ENCODE peak calls at places on chromosome 19, in four cellular contexts. U, V, H and K are unnamed samples.
A peak's percentile ranks its signal among the peaks of the same experiment; 100 is the strongest.

GRCh38 chr19:6639439-6639838 is 30.5 kb downstream of the TNFSF14 start:
- DNase-seq in V (no peak), U (no peak), H (no peak), K (no peak)

GRCh38 chr19:48746738-48747575 is at the start of gene IZUMO1:
- DNase-seq in V (no peak), U (no peak), H (peak; percentile 87), K (peak; percentile 82)

GRCh38 chr19:48455908-48456562 is 661 bp downstream of the KCNJ14 start:
- DNase-seq in U (no peak), V (no peak), H (no peak), K (no peak)

GRCh38 chr19:4987692-4988370 is 18.9 kb downstream of the KDM4B start:
- DNase-seq in H (peak; percentile 51), U (no peak), V (no peak), K (no peak)

GRCh38 chr19:47362321-47362720 is 13.2 kb downstream of the DHX34 start:
- DNase-seq in V (no peak), H (no peak), U (no peak), K (no peak)

GRCh38 chr19:9917322-9917721 is 19.0 kb downstream of the OLFM2 start:
- DNase-seq in H (no peak), V (peak; percentile 12), U (peak; percentile 67), K (peak; percentile 51)

GRCh38 chr19:36420961-36421748 is 2.7 kb upstream of the ZFP82 start:
- DNase-seq in V (no peak), H (no peak), U (no peak), K (peak; percentile 13)

GRCh38 chr19:47646924-47647323 is 38.0 kb downstream of the BICRA start:
- DNase-seq in U (no peak), V (no peak), H (no peak), K (no peak)

GRCh38 chr19:4089400-4089908 is 22.8 kb upstream of the ZBTB7A start:
- DNase-seq in U (no peak), V (no peak), H (peak; percentile 70), K (no peak)

GRCh38 chr19:47036233-47036651 is 12.2 kb downstream of the TMEM160 start:
- DNase-seq in H (no peak), V (no peak), U (no peak), K (peak; percentile 41)

GRCh38 chr19:290539-291521 is at the start of gene PLPP2:
- DNase-seq in V (peak; percentile 88), H (peak; percentile 45), U (peak; percentile 21), K (peak; percentile 78)

GRCh38 chr19:35207391-35207871 is 21.1 kb downstream of the FAM187B start:
- DNase-seq in V (no peak), H (no peak), U (no peak), K (no peak)

DNA sequence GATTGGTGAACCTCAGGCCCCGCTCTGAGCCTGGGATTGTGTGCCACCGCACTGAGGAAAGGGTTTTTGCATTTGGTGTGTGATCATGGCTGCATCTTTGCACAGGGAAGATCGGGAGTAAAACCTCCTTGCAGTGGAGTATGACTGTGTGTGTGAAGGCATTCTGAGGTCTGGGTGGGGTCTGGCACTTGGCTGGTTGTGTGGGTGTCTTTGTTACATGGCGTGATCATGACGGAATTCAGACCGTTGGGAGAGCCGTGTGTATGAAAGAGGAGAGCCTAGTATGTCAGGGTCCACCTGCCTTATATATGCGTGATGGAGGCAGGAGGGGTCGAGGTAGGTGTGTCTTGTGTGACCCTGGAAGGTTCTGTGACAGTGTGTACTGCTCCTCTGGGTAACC is 740 bp upstream of the BEST2 start:
- DNase-seq in U (no peak), V (no peak), H (no peak), K (no peak)
- H3K4me3 ChIP-seq in U (no peak overlapping the region), V (no peak overlapping the region), H (no peak overlapping the region), K (no peak overlapping the region)

GRCh38 chr19:19240476-19240875 is 28.7 kb downstream of the NCAN start:
- DNase-seq in V (no peak), H (no peak), U (no peak), K (no peak)
- H3K4me3 ChIP-seq in V (no peak overlapping the region), H (no peak overlapping the region), U (no peak overlapping the region), K (no peak overlapping the region)

DNA sequence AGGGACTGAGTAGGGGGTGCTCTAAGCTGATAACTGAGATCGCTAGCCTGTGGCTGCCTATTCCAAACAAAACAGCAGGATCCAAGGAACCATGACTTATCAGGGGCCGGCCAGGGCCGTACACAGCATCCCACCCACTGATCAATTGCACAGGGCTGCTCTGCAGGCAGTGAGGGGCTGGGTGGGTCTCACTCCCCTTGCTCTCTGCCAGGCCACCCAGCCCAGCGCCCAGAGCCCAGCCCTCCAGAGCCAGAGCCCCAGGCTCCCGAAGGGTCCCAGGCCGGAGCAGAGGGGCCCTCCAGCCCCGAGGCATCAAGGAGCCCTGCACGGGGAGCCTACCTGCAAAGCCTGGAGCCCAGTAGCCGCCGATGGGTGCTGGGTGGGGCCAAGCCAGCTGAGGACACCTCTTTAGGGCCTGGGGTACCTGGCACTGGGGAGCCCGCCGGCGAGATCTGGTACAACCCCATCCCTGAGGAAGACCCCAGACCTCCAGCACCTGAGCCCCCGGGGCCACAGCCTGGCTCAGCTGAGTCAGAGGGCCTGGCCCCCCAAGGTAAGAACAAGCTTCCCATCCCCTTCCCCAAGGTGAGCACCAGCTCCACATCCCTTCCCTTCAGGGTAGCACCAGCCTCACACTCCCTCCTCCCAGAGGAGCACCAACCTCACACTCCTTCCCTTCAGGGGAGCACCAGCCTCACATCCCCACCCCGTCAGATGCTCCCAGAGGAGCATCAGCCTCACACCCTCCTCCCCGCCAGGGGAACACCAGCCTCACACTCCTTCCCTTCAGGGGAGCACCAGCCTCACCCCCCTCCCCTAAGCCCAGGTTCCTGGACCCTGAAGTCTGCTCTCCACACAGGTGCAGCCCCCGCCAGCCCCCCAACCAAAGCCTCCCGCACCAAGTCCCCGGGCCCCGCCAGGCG is 1.9 kb downstream of the SYDE1 start:
- DNase-seq in V (no peak), H (no peak), U (no peak), K (no peak)
- H3K4me3 ChIP-seq in V (no peak overlapping the region), H (peak overlapping the region; percentile 67), U (peak overlapping the region; percentile 97), K (no peak overlapping the region)

GRCh38 chr19:41426952-41427646 is at the start of gene B3GNT8:
- DNase-seq in V (peak; percentile 89), H (peak; percentile 87), U (no peak), K (peak; percentile 73)
- H3K4me3 ChIP-seq in V (peak within 1 kb of the TSS; percentile 31), H (peak within 1 kb of the TSS; percentile 64), U (no peak within 1 kb of the TSS), K (no peak within 1 kb of the TSS)

DNA sequence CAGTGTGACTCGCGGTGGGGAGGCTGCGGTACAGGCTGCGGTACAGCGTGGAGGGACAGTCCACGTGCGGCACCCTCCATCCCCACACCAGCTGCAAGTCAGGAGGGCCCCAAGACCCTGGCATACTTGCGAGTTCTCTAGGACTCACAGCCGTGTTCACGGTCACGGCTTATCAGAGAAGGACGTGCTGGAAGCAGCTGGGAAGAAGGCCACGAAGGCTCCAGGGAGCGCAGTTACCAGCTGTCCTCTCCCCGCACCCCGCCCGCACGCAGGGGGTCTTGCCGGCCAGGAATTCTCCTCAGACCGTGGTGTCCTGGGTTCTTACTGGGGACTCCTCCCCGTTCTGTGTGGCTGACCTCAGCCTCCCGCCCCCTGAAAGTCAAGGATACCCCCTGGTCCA is 6.2 kb downstream of the ZNF444 start:
- DNase-seq in V (no peak), U (no peak), H (no peak), K (peak; percentile 52)
- H3K4me3 ChIP-seq in V (no peak overlapping the region), U (no peak overlapping the region), H (no peak overlapping the region), K (no peak overlapping the region)

DNA sequence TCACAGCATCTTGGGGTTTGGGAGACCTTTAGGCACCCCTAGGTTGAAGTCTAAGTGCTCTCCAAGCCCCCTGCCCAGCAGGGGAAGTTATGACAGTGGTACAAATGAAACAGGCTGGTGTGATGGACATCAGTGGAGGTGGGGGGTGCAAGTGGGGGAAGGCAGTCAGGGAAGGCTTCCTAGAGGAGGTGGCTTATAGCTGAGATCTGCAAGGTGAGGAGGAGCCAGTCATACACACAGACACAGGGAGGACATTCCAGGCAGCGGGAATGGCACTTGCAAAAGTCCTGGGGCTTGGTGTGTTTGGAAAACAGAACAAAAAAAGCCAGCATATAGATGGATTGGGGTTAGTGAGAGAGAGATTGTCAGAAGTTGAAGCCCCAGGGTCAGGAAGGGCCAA is 11.6 kb downstream of the HSH2D start:
- DNase-seq in U (no peak), H (no peak), V (no peak), K (no peak)
- H3K4me3 ChIP-seq in U (no peak overlapping the region), H (no peak overlapping the region), V (no peak overlapping the region), K (no peak overlapping the region)

DNA sequence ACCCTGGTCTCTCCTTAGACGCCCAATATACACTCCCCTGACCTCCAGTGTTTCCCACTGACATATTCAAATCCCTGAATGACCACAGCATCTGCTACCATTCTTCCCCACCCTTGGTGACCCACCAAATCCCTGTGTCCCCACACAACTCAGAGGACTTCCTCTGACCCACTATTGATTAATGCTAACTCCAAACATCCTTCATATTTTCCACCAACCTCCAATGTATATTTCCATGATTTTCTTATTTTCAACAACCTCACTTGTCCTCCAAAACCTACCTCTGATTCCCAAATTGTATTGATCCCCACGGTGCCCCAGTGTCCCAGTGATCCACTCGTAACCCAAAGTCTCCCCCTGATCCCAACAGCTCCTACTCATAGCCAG is 526 bp upstream of the DMWD start:
- DNase-seq in U (no peak), V (no peak), H (no peak), K (no peak)
- H3K4me3 ChIP-seq in U (peak overlapping the region; percentile 91), V (no peak overlapping the region), H (peak overlapping the region; percentile 77), K (no peak overlapping the region)

GRCh38 chr19:1929051-1929742 is 11.8 kb upstream of the CSNK1G2 start:
- DNase-seq in V (peak; percentile 71), H (peak; percentile 88), U (peak; percentile 59), K (peak; percentile 80)
- H3K4me3 ChIP-seq in V (peak overlapping the region; percentile 13), H (peak overlapping the region; percentile 56), U (no peak overlapping the region), K (no peak overlapping the region)